ENCODE peak calls at places on chromosome 6, in six cellular contexts. O is fibroblast of lung, U is brain microvascular endothelial cell, D is neuronal stem cell, G is endothelial cell of umbilical vein, W is cardiac muscle cell. Y is an unnamed sample. For H3K36me3 and H3K27me3, the result is how much of the 10 kb centered on the place peaks cover.

GRCh38 chr6:137223370-137224131 is 4.4 kb upstream of the IFNGR1 start:
- DNase-seq in O (peak), U (peak), D (no peak), G (peak), W (no peak), Y (no peak)

GRCh38 chr6:34630040-34630439 is 66.5 kb downstream of the ILRUN start:
- DNase-seq in O (peak), U (peak), D (no peak), G (peak), W (no peak), Y (no peak)

GRCh38 chr6:129494586-129494985 is 215.4 kb downstream of the ARHGAP18 start:
- DNase-seq in O (no peak), U (no peak), D (no peak), G (no peak), W (no peak), Y (no peak)

GRCh38 chr6:21533678-21534077 is 59.9 kb upstream of the SOX4 start:
- DNase-seq in O (peak), U (peak), D (no peak), G (no peak), W (no peak), Y (no peak)

GRCh38 chr6:92723390-92723931 is 695.9 kb downstream of the EPHA7 start:
- DNase-seq in O (no peak), U (no peak), D (no peak), G (no peak), W (no peak), Y (no peak)

GRCh38 chr6:170152989-170153388 is 137.9 kb downstream of the DLL1 start:
- DNase-seq in O (peak), U (no peak), D (peak), G (no peak), W (peak), Y (peak)

GRCh38 chr6:113651920-113652319 is 205.2 kb upstream of the MARCKS start:
- DNase-seq in O (no peak), U (no peak), D (no peak), G (no peak), W (no peak), Y (no peak)

GRCh38 chr6:65937982-65938381 is 231.0 kb upstream of the EYS start:
- DNase-seq in O (peak), U (no peak), D (no peak), G (no peak), W (no peak), Y (no peak)

GRCh38 chr6:84161190-84161589 is 66.3 kb downstream of the CEP162 start:
- DNase-seq in O (no peak), U (no peak), D (no peak), G (peak), W (no peak), Y (no peak)

GRCh38 chr6:112781236-112781635 is 434.1 kb downstream of the RFPL4B start:
- DNase-seq in O (peak), U (peak), D (no peak), G (peak), W (peak), Y (no peak)

GRCh38 chr6:158022749-158023596 is 41.3 kb downstream of the SYNJ2 start:
- DNase-seq in O (no peak), U (no peak), D (no peak), G (no peak), W (no peak), Y (no peak)

GRCh38 chr6:83055366-83055964 is 10.2 kb downstream of the UBE3D start:
- DNase-seq in O (peak), U (peak), D (peak), G (peak), W (peak), Y (peak)

GRCh38 chr6:13383280-13384163 is 55.2 kb upstream of the TBC1D7 start:
- DNase-seq in O (peak), U (no peak), D (no peak), G (no peak), W (no peak), Y (no peak)

GRCh38 chr6:6723792-6724318 is 135.3 kb downstream of the LY86 start:
- DNase-seq in O (no peak), U (no peak), D (no peak), G (no peak), W (no peak), Y (no peak)
- H3K4me3 ChIP-seq in O (peak), U (peak), D (no peak), G (no peak), W (no peak), Y (no peak)

GRCh38 chr6:167892835-167893234 is 66.1 kb downstream of the AFDN start:
- DNase-seq in O (no peak), U (no peak), D (peak), G (no peak), W (no peak), Y (peak)
- H3K36me3 ChIP-seq in O (under half), U (under half), D (half or more), G (under half), W (under half), Y (under half)

DNA sequence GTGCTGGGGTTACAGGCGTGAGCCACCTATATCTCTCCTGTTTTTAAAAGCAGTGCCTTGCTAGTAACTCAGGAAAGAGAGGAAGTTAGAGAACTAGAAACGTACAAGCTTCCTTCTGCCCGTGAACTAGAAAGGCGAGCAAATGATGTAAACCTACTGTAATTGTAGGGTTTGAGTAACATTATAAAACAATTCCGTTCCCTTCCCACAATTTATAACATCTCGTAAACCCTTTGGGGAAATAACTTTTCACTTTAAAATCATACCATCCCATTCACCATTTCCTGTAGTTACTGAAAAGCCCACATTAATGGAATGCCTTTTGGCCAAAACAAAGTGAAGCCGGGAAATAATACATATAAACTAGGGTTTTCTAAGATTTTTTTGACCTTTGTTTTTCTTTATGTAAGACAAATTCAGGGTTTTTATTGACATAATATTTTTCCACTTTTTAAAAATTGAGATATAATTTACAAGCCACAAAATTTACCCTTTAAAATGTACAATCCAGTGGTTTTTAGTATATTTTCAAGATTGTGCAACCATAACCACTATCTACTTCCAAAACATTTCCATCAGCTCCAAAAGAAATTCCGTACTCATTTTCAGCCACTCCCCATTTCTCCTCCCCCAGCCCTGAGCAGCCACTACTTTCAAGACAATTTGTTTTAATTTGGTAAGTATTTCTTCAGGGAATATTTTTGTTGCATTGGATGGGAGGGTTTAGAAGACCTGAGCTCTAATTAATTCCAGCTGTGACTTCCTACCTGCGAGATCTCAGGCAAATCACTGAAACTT is 175.1 kb upstream of the PDE10A start:
- DNase-seq in O (no peak), U (no peak), D (no peak), G (no peak), W (no peak), Y (no peak)
- H3K27me3 ChIP-seq in O (under half), U (under half), D (under half), G (under half), W (under half), Y (under half)

GRCh38 chr6:150641398-150642139 is 41.9 kb downstream of the PLEKHG1 start:
- DNase-seq in O (peak), U (no peak), D (no peak), G (peak), W (no peak), Y (no peak)

GRCh38 chr6:150652848-150653613 is 53.3 kb downstream of the PLEKHG1 start:
- DNase-seq in O (peak), U (no peak), D (no peak), G (no peak), W (no peak), Y (no peak)

GRCh38 chr6:150651808-150652473 is 52.3 kb downstream of the PLEKHG1 start:
- DNase-seq in O (peak), U (no peak), D (no peak), G (no peak), W (no peak), Y (no peak)

GRCh38 chr6:150646228-150646627 is 46.5 kb downstream of the PLEKHG1 start:
- DNase-seq in O (no peak), U (no peak), D (no peak), G (no peak), W (no peak), Y (no peak)

DNA sequence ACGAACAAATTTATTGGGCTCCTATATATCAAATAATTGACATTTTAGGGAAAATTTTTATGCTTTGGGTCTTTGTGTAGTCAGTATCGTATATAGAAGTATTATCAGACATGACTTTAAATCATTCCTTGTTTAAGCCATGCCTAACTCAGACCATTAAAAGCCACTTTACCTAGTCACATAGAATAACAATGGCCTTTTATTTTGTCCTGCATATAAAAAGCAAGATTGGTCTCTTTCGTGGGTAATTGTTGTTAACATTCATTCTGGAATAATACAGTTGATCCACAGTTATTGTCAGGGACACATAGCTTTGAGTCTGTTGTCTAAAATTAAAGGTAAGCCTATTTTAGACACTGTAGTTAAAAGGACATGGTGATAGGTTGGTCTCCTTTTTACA is 47.4 kb downstream of the PLEKHG1 start:
- DNase-seq in O (no peak), U (no peak), D (no peak), G (no peak), W (no peak), Y (no peak)
- H3K4me3 ChIP-seq in O (no peak), U (no peak), D (no peak), G (no peak), W (no peak), Y (no peak)

GRCh38 chr6:31663961-31664789 is 622 bp downstream of the GPANK1 start:
- DNase-seq in O (peak), U (peak), D (no peak), G (peak), W (no peak), Y (peak)

GRCh38 chr6:31666337-31666960 is 569 bp downstream of the CSNK2B start:
- DNase-seq in O (no peak), U (no peak), D (no peak), G (no peak), W (no peak), Y (no peak)

GRCh38 chr6:31664790-31665500 is at the start of gene GPANK1:
- DNase-seq in O (peak), U (peak), D (peak), G (peak), W (peak), Y (peak)

GRCh38 chr6:31663087-31663960 is 1.5 kb downstream of the GPANK1 start:
- DNase-seq in O (peak), U (no peak), D (no peak), G (no peak), W (no peak), Y (no peak)

GRCh38 chr6:31665501-31666336 is at the start of gene CSNK2B:
- DNase-seq in O (peak), U (peak), D (peak), G (peak), W (peak), Y (peak)
- H3K36me3 ChIP-seq in O (under half), U (half or more), D (half or more), G (under half), W (under half), Y (under half)

DNA sequence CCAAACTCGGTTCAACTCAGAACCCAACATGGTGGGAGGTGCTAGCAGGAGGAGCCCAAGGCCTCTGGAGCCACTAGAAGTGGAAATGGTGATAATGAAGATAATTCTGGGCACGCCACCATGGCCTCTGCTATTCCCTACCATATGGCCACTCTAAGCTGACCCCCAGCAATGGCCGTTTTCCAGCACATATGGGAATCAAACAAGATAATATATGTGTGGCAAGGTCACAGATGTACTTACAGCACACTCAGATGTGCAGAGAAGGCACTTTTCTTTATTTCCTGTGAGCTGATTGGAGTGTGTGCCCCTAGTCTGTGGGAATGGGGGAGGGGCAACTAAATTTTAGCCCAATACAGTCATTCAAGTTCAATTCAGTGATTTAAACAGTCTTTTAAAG is 153.4 kb upstream of the LRFN2 start:
- DNase-seq in O (no peak), U (no peak), D (no peak), G (no peak), W (no peak), Y (no peak)
- H3K27me3 ChIP-seq in O (under half), U (under half), D (under half), G (under half), W (under half), Y (under half)

GRCh38 chr6:138374230-138374629 is 3.5 kb upstream of the SMIM28 start:
- DNase-seq in O (no peak), U (no peak), D (no peak), G (no peak), W (no peak), Y (no peak)
- H3K4me3 ChIP-seq in O (no peak), U (no peak), D (no peak), G (no peak), W (no peak), Y (no peak)

GRCh38 chr6:14969126-14969525 is 276.7 kb upstream of the JARID2 start:
- DNase-seq in O (no peak), U (no peak), D (no peak), G (no peak), W (no peak), Y (no peak)
- H3K36me3 ChIP-seq in O (under half), U (under half), D (under half), G (under half), W (under half), Y (under half)

GRCh38 chr6:39330476-39330875 is 8.0 kb upstream of the KCNK16 start:
- DNase-seq in O (no peak), U (no peak), D (no peak), G (no peak), W (no peak), Y (no peak)
- H3K27me3 ChIP-seq in O (under half), U (under half), D (under half), G (under half), W (under half), Y (under half)